ENCODE peak calls at places on chromosomes 6 and 20, in ten cellular contexts. One of them, this sample, is unnamed.

GRCh38 chr6:168060521-168060931 is 18.5 kb downstream of the FRMD1 start:
- DNase-seq in stimulated activated naive CD8-positive, alpha-beta T cell treated with anti-CD3 and anti-CD28 coated beads, Interleukin-15, Interleukin-2, amounts not matched to agents 100 U/mL and 50 U/mL, for 24 hours: no peak
- DNase-seq in activated naive CD4-positive, alpha-beta T cell treated with anti-CD3 and anti-CD28 coated beads for 36 hours: no peak
- DNase-seq in stimulated activated CD4-positive, alpha-beta T cell treated with anti-CD3 and anti-CD28 coated beads, Interleukin-12 subunit alpha, Interleukin-12 subunit beta, amount 100 ng/mL, for 24 hours: no peak
- DNase-seq in Caco-2: peak; percentile 75
- DNase-seq in T-cell: no peak
- DNase-seq in GM12865: no peak
- DNase-seq in foreskin fibroblast: no peak
- DNase-seq in GM03348: peak; percentile 69
- DNase-seq in pulmonary artery endothelial cell: no peak
- DNase-seq in this sample: no peak

GRCh38 chr6:111685506-111685905 is 79.8 kb upstream of the TRAF3IP2 start:
- DNase-seq in stimulated activated naive CD8-positive, alpha-beta T cell treated with anti-CD3 and anti-CD28 coated beads, Interleukin-15, Interleukin-2, amounts not matched to agents 100 U/mL and 50 U/mL, for 24 hours: no peak
- DNase-seq in activated naive CD4-positive, alpha-beta T cell treated with anti-CD3 and anti-CD28 coated beads for 36 hours: no peak
- DNase-seq in stimulated activated CD4-positive, alpha-beta T cell treated with anti-CD3 and anti-CD28 coated beads, Interleukin-12 subunit alpha, Interleukin-12 subunit beta, amount 100 ng/mL, for 24 hours: no peak
- DNase-seq in Caco-2: no peak
- DNase-seq in T-cell: no peak
- DNase-seq in GM12865: no peak
- DNase-seq in foreskin fibroblast: no peak
- DNase-seq in GM03348: no peak
- DNase-seq in pulmonary artery endothelial cell: peak; percentile 17
- DNase-seq in this sample: no peak

GRCh38 chr6:87904041-87904440 is 143.6 kb upstream of the SPACA1 start:
- DNase-seq in stimulated activated naive CD8-positive, alpha-beta T cell treated with anti-CD3 and anti-CD28 coated beads, Interleukin-15, Interleukin-2, amounts not matched to agents 100 U/mL and 50 U/mL, for 24 hours: no peak
- DNase-seq in activated naive CD4-positive, alpha-beta T cell treated with anti-CD3 and anti-CD28 coated beads for 36 hours: no peak
- DNase-seq in stimulated activated CD4-positive, alpha-beta T cell treated with anti-CD3 and anti-CD28 coated beads, Interleukin-12 subunit alpha, Interleukin-12 subunit beta, amount 100 ng/mL, for 24 hours: no peak
- DNase-seq in Caco-2: no peak
- DNase-seq in T-cell: no peak
- DNase-seq in GM12865: peak; percentile 38
- DNase-seq in foreskin fibroblast: no peak
- DNase-seq in GM03348: no peak
- DNase-seq in pulmonary artery endothelial cell: no peak
- DNase-seq in this sample: no peak

GRCh38 chr6:153437193-153437592 is 306.1 kb upstream of the RGS17 start:
- DNase-seq in stimulated activated naive CD8-positive, alpha-beta T cell treated with anti-CD3 and anti-CD28 coated beads, Interleukin-15, Interleukin-2, amounts not matched to agents 100 U/mL and 50 U/mL, for 24 hours: no peak
- DNase-seq in activated naive CD4-positive, alpha-beta T cell treated with anti-CD3 and anti-CD28 coated beads for 36 hours: no peak
- DNase-seq in stimulated activated CD4-positive, alpha-beta T cell treated with anti-CD3 and anti-CD28 coated beads, Interleukin-12 subunit alpha, Interleukin-12 subunit beta, amount 100 ng/mL, for 24 hours: no peak
- DNase-seq in Caco-2: no peak
- DNase-seq in T-cell: no peak
- DNase-seq in GM12865: no peak
- DNase-seq in foreskin fibroblast: no peak
- DNase-seq in GM03348: no peak
- DNase-seq in pulmonary artery endothelial cell: no peak
- DNase-seq in this sample: no peak

GRCh38 chr6:161437851-161438250 is 164.0 kb upstream of the AGPAT4 start:
- DNase-seq in stimulated activated naive CD8-positive, alpha-beta T cell treated with anti-CD3 and anti-CD28 coated beads, Interleukin-15, Interleukin-2, amounts not matched to agents 100 U/mL and 50 U/mL, for 24 hours: no peak
- DNase-seq in activated naive CD4-positive, alpha-beta T cell treated with anti-CD3 and anti-CD28 coated beads for 36 hours: no peak
- DNase-seq in stimulated activated CD4-positive, alpha-beta T cell treated with anti-CD3 and anti-CD28 coated beads, Interleukin-12 subunit alpha, Interleukin-12 subunit beta, amount 100 ng/mL, for 24 hours: no peak
- DNase-seq in Caco-2: no peak
- DNase-seq in T-cell: no peak
- DNase-seq in GM12865: no peak
- DNase-seq in foreskin fibroblast: peak; percentile 34
- DNase-seq in GM03348: no peak
- DNase-seq in pulmonary artery endothelial cell: no peak
- DNase-seq in this sample: no peak

GRCh38 chr6:143774347-143774746 is 68.8 kb upstream of the LTV1 start:
- DNase-seq in stimulated activated naive CD8-positive, alpha-beta T cell treated with anti-CD3 and anti-CD28 coated beads, Interleukin-15, Interleukin-2, amounts not matched to agents 100 U/mL and 50 U/mL, for 24 hours: no peak
- DNase-seq in activated naive CD4-positive, alpha-beta T cell treated with anti-CD3 and anti-CD28 coated beads for 36 hours: no peak
- DNase-seq in stimulated activated CD4-positive, alpha-beta T cell treated with anti-CD3 and anti-CD28 coated beads, Interleukin-12 subunit alpha, Interleukin-12 subunit beta, amount 100 ng/mL, for 24 hours: no peak
- DNase-seq in Caco-2: peak; percentile 43
- DNase-seq in T-cell: no peak
- DNase-seq in GM12865: no peak
- DNase-seq in foreskin fibroblast: no peak
- DNase-seq in GM03348: no peak
- DNase-seq in pulmonary artery endothelial cell: no peak
- DNase-seq in this sample: no peak

GRCh38 chr6:112443666-112444065 is 96.5 kb downstream of the RFPL4B start:
- DNase-seq in stimulated activated naive CD8-positive, alpha-beta T cell treated with anti-CD3 and anti-CD28 coated beads, Interleukin-15, Interleukin-2, amounts not matched to agents 100 U/mL and 50 U/mL, for 24 hours: no peak
- DNase-seq in activated naive CD4-positive, alpha-beta T cell treated with anti-CD3 and anti-CD28 coated beads for 36 hours: no peak
- DNase-seq in stimulated activated CD4-positive, alpha-beta T cell treated with anti-CD3 and anti-CD28 coated beads, Interleukin-12 subunit alpha, Interleukin-12 subunit beta, amount 100 ng/mL, for 24 hours: no peak
- DNase-seq in Caco-2: no peak
- DNase-seq in T-cell: no peak
- DNase-seq in GM12865: no peak
- DNase-seq in foreskin fibroblast: peak; percentile 91
- DNase-seq in GM03348: peak; percentile 77
- DNase-seq in pulmonary artery endothelial cell: no peak
- DNase-seq in this sample: no peak

GRCh38 chr20:49790077-49790798 is 22.4 kb upstream of the SLC9A8 start:
- DNase-seq in stimulated activated naive CD8-positive, alpha-beta T cell treated with anti-CD3 and anti-CD28 coated beads, Interleukin-15, Interleukin-2, amounts not matched to agents 100 U/mL and 50 U/mL, for 24 hours: no peak
- DNase-seq in activated naive CD4-positive, alpha-beta T cell treated with anti-CD3 and anti-CD28 coated beads for 36 hours: no peak
- DNase-seq in stimulated activated CD4-positive, alpha-beta T cell treated with anti-CD3 and anti-CD28 coated beads, Interleukin-12 subunit alpha, Interleukin-12 subunit beta, amount 100 ng/mL, for 24 hours: no peak
- DNase-seq in Caco-2: peak; percentile 83
- DNase-seq in T-cell: no peak
- DNase-seq in GM12865: no peak
- DNase-seq in foreskin fibroblast: peak; percentile 81
- DNase-seq in GM03348: peak; percentile 40
- DNase-seq in pulmonary artery endothelial cell: peak; percentile 87
- DNase-seq in this sample: no peak

GRCh38 chr6:155782739-155783459 is 327.3 kb upstream of the NOX3 start:
- DNase-seq in stimulated activated naive CD8-positive, alpha-beta T cell treated with anti-CD3 and anti-CD28 coated beads, Interleukin-15, Interleukin-2, amounts not matched to agents 100 U/mL and 50 U/mL, for 24 hours: no peak
- DNase-seq in activated naive CD4-positive, alpha-beta T cell treated with anti-CD3 and anti-CD28 coated beads for 36 hours: no peak
- DNase-seq in stimulated activated CD4-positive, alpha-beta T cell treated with anti-CD3 and anti-CD28 coated beads, Interleukin-12 subunit alpha, Interleukin-12 subunit beta, amount 100 ng/mL, for 24 hours: no peak
- DNase-seq in Caco-2: no peak
- DNase-seq in T-cell: no peak
- DNase-seq in GM12865: no peak
- DNase-seq in foreskin fibroblast: no peak
- DNase-seq in GM03348: peak; percentile 7
- DNase-seq in pulmonary artery endothelial cell: no peak
- DNase-seq in this sample: no peak

GRCh38 chr6:53985361-53985760 is 125.9 kb upstream of the MLIP start:
- DNase-seq in stimulated activated naive CD8-positive, alpha-beta T cell treated with anti-CD3 and anti-CD28 coated beads, Interleukin-15, Interleukin-2, amounts not matched to agents 100 U/mL and 50 U/mL, for 24 hours: no peak
- DNase-seq in activated naive CD4-positive, alpha-beta T cell treated with anti-CD3 and anti-CD28 coated beads for 36 hours: no peak
- DNase-seq in stimulated activated CD4-positive, alpha-beta T cell treated with anti-CD3 and anti-CD28 coated beads, Interleukin-12 subunit alpha, Interleukin-12 subunit beta, amount 100 ng/mL, for 24 hours: no peak
- DNase-seq in Caco-2: no peak
- DNase-seq in T-cell: no peak
- DNase-seq in GM12865: no peak
- DNase-seq in foreskin fibroblast: peak; percentile 15
- DNase-seq in GM03348: no peak
- DNase-seq in pulmonary artery endothelial cell: no peak
- DNase-seq in this sample: no peak

GRCh38 chr6:14966111-14966901 is 279.6 kb upstream of the JARID2 start:
- DNase-seq in stimulated activated naive CD8-positive, alpha-beta T cell treated with anti-CD3 and anti-CD28 coated beads, Interleukin-15, Interleukin-2, amounts not matched to agents 100 U/mL and 50 U/mL, for 24 hours: no peak
- DNase-seq in activated naive CD4-positive, alpha-beta T cell treated with anti-CD3 and anti-CD28 coated beads for 36 hours: no peak
- DNase-seq in stimulated activated CD4-positive, alpha-beta T cell treated with anti-CD3 and anti-CD28 coated beads, Interleukin-12 subunit alpha, Interleukin-12 subunit beta, amount 100 ng/mL, for 24 hours: no peak
- DNase-seq in Caco-2: no peak
- DNase-seq in T-cell: no peak
- DNase-seq in GM12865: no peak
- DNase-seq in foreskin fibroblast: peak; percentile 20
- DNase-seq in GM03348: peak; percentile 37
- DNase-seq in pulmonary artery endothelial cell: no peak
- DNase-seq in this sample: no peak

GRCh38 chr20:6783752-6784725 is 16.6 kb downstream of the BMP2 start:
- DNase-seq in stimulated activated naive CD8-positive, alpha-beta T cell treated with anti-CD3 and anti-CD28 coated beads, Interleukin-15, Interleukin-2, amounts not matched to agents 100 U/mL and 50 U/mL, for 24 hours: no peak
- DNase-seq in activated naive CD4-positive, alpha-beta T cell treated with anti-CD3 and anti-CD28 coated beads for 36 hours: no peak
- DNase-seq in stimulated activated CD4-positive, alpha-beta T cell treated with anti-CD3 and anti-CD28 coated beads, Interleukin-12 subunit alpha, Interleukin-12 subunit beta, amount 100 ng/mL, for 24 hours: no peak
- DNase-seq in Caco-2: no peak
- DNase-seq in T-cell: no peak
- DNase-seq in GM12865: no peak
- DNase-seq in foreskin fibroblast: peak; percentile 60
- DNase-seq in GM03348: no peak
- DNase-seq in pulmonary artery endothelial cell: no peak
- DNase-seq in this sample: no peak

GRCh38 chr20:58518387-58518786 is 3.2 kb upstream of the APCDD1L start:
- DNase-seq in stimulated activated naive CD8-positive, alpha-beta T cell treated with anti-CD3 and anti-CD28 coated beads, Interleukin-15, Interleukin-2, amounts not matched to agents 100 U/mL and 50 U/mL, for 24 hours: no peak
- DNase-seq in activated naive CD4-positive, alpha-beta T cell treated with anti-CD3 and anti-CD28 coated beads for 36 hours: no peak
- DNase-seq in stimulated activated CD4-positive, alpha-beta T cell treated with anti-CD3 and anti-CD28 coated beads, Interleukin-12 subunit alpha, Interleukin-12 subunit beta, amount 100 ng/mL, for 24 hours: no peak
- DNase-seq in Caco-2: no peak
- DNase-seq in T-cell: no peak
- DNase-seq in GM12865: no peak
- DNase-seq in foreskin fibroblast: no peak
- DNase-seq in GM03348: no peak
- DNase-seq in pulmonary artery endothelial cell: no peak
- DNase-seq in this sample: no peak

GRCh38 chr6:19538086-19538485 is 299.1 kb upstream of the ID4 start:
- DNase-seq in stimulated activated naive CD8-positive, alpha-beta T cell treated with anti-CD3 and anti-CD28 coated beads, Interleukin-15, Interleukin-2, amounts not matched to agents 100 U/mL and 50 U/mL, for 24 hours: no peak
- DNase-seq in activated naive CD4-positive, alpha-beta T cell treated with anti-CD3 and anti-CD28 coated beads for 36 hours: no peak
- DNase-seq in stimulated activated CD4-positive, alpha-beta T cell treated with anti-CD3 and anti-CD28 coated beads, Interleukin-12 subunit alpha, Interleukin-12 subunit beta, amount 100 ng/mL, for 24 hours: no peak
- DNase-seq in Caco-2: no peak
- DNase-seq in T-cell: no peak
- DNase-seq in GM12865: no peak
- DNase-seq in foreskin fibroblast: no peak
- DNase-seq in GM03348: no peak
- DNase-seq in pulmonary artery endothelial cell: no peak
- DNase-seq in this sample: no peak

GRCh38 chr6:149065658-149066556 is 251.6 kb upstream of the TAB2 start:
- DNase-seq in stimulated activated naive CD8-positive, alpha-beta T cell treated with anti-CD3 and anti-CD28 coated beads, Interleukin-15, Interleukin-2, amounts not matched to agents 100 U/mL and 50 U/mL, for 24 hours: peak; percentile 27
- DNase-seq in activated naive CD4-positive, alpha-beta T cell treated with anti-CD3 and anti-CD28 coated beads for 36 hours: peak; percentile 66
- DNase-seq in stimulated activated CD4-positive, alpha-beta T cell treated with anti-CD3 and anti-CD28 coated beads, Interleukin-12 subunit alpha, Interleukin-12 subunit beta, amount 100 ng/mL, for 24 hours: no peak
- DNase-seq in Caco-2: no peak
- DNase-seq in T-cell: peak; percentile 14
- DNase-seq in GM12865: peak; percentile 92
- DNase-seq in foreskin fibroblast: no peak
- DNase-seq in GM03348: no peak
- DNase-seq in pulmonary artery endothelial cell: no peak
- DNase-seq in this sample: peak; percentile 38

GRCh38 chr20:57661201-57662027 is 41.2 kb upstream of the ZBP1 start:
- DNase-seq in stimulated activated naive CD8-positive, alpha-beta T cell treated with anti-CD3 and anti-CD28 coated beads, Interleukin-15, Interleukin-2, amounts not matched to agents 100 U/mL and 50 U/mL, for 24 hours: peak; percentile 1
- DNase-seq in activated naive CD4-positive, alpha-beta T cell treated with anti-CD3 and anti-CD28 coated beads for 36 hours: no peak
- DNase-seq in stimulated activated CD4-positive, alpha-beta T cell treated with anti-CD3 and anti-CD28 coated beads, Interleukin-12 subunit alpha, Interleukin-12 subunit beta, amount 100 ng/mL, for 24 hours: no peak
- DNase-seq in Caco-2: no peak
- DNase-seq in T-cell: no peak
- DNase-seq in GM12865: no peak
- DNase-seq in foreskin fibroblast: no peak
- DNase-seq in GM03348: no peak
- DNase-seq in pulmonary artery endothelial cell: no peak
- DNase-seq in this sample: no peak

GRCh38 chr6:25138697-25139051 is 140.5 kb upstream of the CARMIL1 start:
- DNase-seq in stimulated activated naive CD8-positive, alpha-beta T cell treated with anti-CD3 and anti-CD28 coated beads, Interleukin-15, Interleukin-2, amounts not matched to agents 100 U/mL and 50 U/mL, for 24 hours: no peak
- DNase-seq in activated naive CD4-positive, alpha-beta T cell treated with anti-CD3 and anti-CD28 coated beads for 36 hours: no peak
- DNase-seq in stimulated activated CD4-positive, alpha-beta T cell treated with anti-CD3 and anti-CD28 coated beads, Interleukin-12 subunit alpha, Interleukin-12 subunit beta, amount 100 ng/mL, for 24 hours: no peak
- DNase-seq in Caco-2: no peak
- DNase-seq in T-cell: no peak
- DNase-seq in GM12865: peak; percentile 53
- DNase-seq in foreskin fibroblast: peak; percentile 55
- DNase-seq in GM03348: no peak
- DNase-seq in pulmonary artery endothelial cell: no peak
- DNase-seq in this sample: no peak

GRCh38 chr6:124964084-124964763 is 2.0 kb downstream of the RNF217 start:
- DNase-seq in stimulated activated naive CD8-positive, alpha-beta T cell treated with anti-CD3 and anti-CD28 coated beads, Interleukin-15, Interleukin-2, amounts not matched to agents 100 U/mL and 50 U/mL, for 24 hours: no peak
- DNase-seq in activated naive CD4-positive, alpha-beta T cell treated with anti-CD3 and anti-CD28 coated beads for 36 hours: no peak
- DNase-seq in stimulated activated CD4-positive, alpha-beta T cell treated with anti-CD3 and anti-CD28 coated beads, Interleukin-12 subunit alpha, Interleukin-12 subunit beta, amount 100 ng/mL, for 24 hours: no peak
- DNase-seq in Caco-2: no peak
- DNase-seq in T-cell: no peak
- DNase-seq in GM12865: no peak
- DNase-seq in foreskin fibroblast: peak; percentile 92
- DNase-seq in GM03348: peak; percentile 31
- DNase-seq in pulmonary artery endothelial cell: no peak
- DNase-seq in this sample: no peak

GRCh38 chr6:107124934-107125348 is 9.6 kb upstream of the BEND3 start:
- DNase-seq in stimulated activated naive CD8-positive, alpha-beta T cell treated with anti-CD3 and anti-CD28 coated beads, Interleukin-15, Interleukin-2, amounts not matched to agents 100 U/mL and 50 U/mL, for 24 hours: no peak
- DNase-seq in activated naive CD4-positive, alpha-beta T cell treated with anti-CD3 and anti-CD28 coated beads for 36 hours: no peak
- DNase-seq in stimulated activated CD4-positive, alpha-beta T cell treated with anti-CD3 and anti-CD28 coated beads, Interleukin-12 subunit alpha, Interleukin-12 subunit beta, amount 100 ng/mL, for 24 hours: no peak
- DNase-seq in Caco-2: no peak
- DNase-seq in T-cell: no peak
- DNase-seq in GM12865: peak; percentile 60
- DNase-seq in foreskin fibroblast: no peak
- DNase-seq in GM03348: no peak
- DNase-seq in pulmonary artery endothelial cell: no peak
- DNase-seq in this sample: no peak

This sample was measured in effector CD4-positive, alpha-beta T cell.